ENCODE peak calls at places on chromosomes 11 and 22, in five cellular contexts. One of them, this sample, is unnamed.

GRCh38 chr22:26853071-26853470 is 195.7 kb downstream of the MIAT start:
- DNase-seq in BJ: no peak
- DNase-seq in lower leg skin: no peak
- DNase-seq in thyroid gland: no peak
- DNase-seq in type B pancreatic cell: no peak
- DNase-seq in this sample: no peak

GRCh38 chr11:24705474-24705873 is 208.6 kb downstream of the LUZP2 start:
- DNase-seq in BJ: no peak
- DNase-seq in lower leg skin: no peak
- DNase-seq in thyroid gland: no peak
- DNase-seq in type B pancreatic cell: no peak
- DNase-seq in this sample: no peak

GRCh38 chr11:65645710-65646109 is 7.8 kb downstream of the SIPA1 start:
- DNase-seq in BJ: no peak
- DNase-seq in lower leg skin: no peak
- DNase-seq in thyroid gland: no peak
- DNase-seq in type B pancreatic cell: no peak
- DNase-seq in this sample: no peak

GRCh38 chr22:48782817-48783511 is 1044.7 kb downstream of the BRD1 start:
- DNase-seq in BJ: no peak
- DNase-seq in lower leg skin: peak
- DNase-seq in thyroid gland: no peak
- DNase-seq in type B pancreatic cell: no peak
- DNase-seq in this sample: no peak

GRCh38 chr11:109898592-109898991 is 194.6 kb upstream of the ZC3H12C start:
- DNase-seq in BJ: no peak
- DNase-seq in lower leg skin: no peak
- DNase-seq in thyroid gland: no peak
- DNase-seq in type B pancreatic cell: no peak
- DNase-seq in this sample: no peak

GRCh38 chr22:24427500-24428164 is at the start of gene ADORA2A:
- DNase-seq in BJ: no peak
- DNase-seq in lower leg skin: no peak
- DNase-seq in thyroid gland: no peak
- DNase-seq in type B pancreatic cell: no peak
- DNase-seq in this sample: peak

GRCh38 chr11:103703437-103703836 is 333.0 kb upstream of the DDI1 start:
- DNase-seq in BJ: no peak
- DNase-seq in lower leg skin: no peak
- DNase-seq in thyroid gland: no peak
- DNase-seq in type B pancreatic cell: no peak
- DNase-seq in this sample: no peak

GRCh38 chr11:117995472-117995871 is 9.3 kb downstream of the IL10RA start:
- DNase-seq in BJ: no peak
- DNase-seq in lower leg skin: no peak
- DNase-seq in thyroid gland: no peak
- DNase-seq in type B pancreatic cell: no peak
- DNase-seq in this sample: no peak

GRCh38 chr11:134267466-134267865 is 8.7 kb upstream of the GLB1L3 start:
- DNase-seq in BJ: no peak
- DNase-seq in lower leg skin: peak
- DNase-seq in thyroid gland: no peak
- DNase-seq in type B pancreatic cell: no peak
- DNase-seq in this sample: no peak

GRCh38 chr11:134267966-134268365 is 8.2 kb upstream of the GLB1L3 start:
- DNase-seq in BJ: no peak
- DNase-seq in lower leg skin: peak
- DNase-seq in thyroid gland: no peak
- DNase-seq in type B pancreatic cell: no peak
- DNase-seq in this sample: no peak

GRCh38 chr11:134272381-134273316 is 3.5 kb upstream of the GLB1L3 start:
- DNase-seq in BJ: no peak
- DNase-seq in lower leg skin: peak
- DNase-seq in thyroid gland: peak
- DNase-seq in type B pancreatic cell: peak
- DNase-seq in this sample: peak

GRCh38 chr11:134271978-134272377 is 4.2 kb upstream of the GLB1L3 start:
- DNase-seq in BJ: no peak
- DNase-seq in lower leg skin: peak
- DNase-seq in thyroid gland: no peak
- DNase-seq in type B pancreatic cell: no peak
- DNase-seq in this sample: no peak

DNA sequence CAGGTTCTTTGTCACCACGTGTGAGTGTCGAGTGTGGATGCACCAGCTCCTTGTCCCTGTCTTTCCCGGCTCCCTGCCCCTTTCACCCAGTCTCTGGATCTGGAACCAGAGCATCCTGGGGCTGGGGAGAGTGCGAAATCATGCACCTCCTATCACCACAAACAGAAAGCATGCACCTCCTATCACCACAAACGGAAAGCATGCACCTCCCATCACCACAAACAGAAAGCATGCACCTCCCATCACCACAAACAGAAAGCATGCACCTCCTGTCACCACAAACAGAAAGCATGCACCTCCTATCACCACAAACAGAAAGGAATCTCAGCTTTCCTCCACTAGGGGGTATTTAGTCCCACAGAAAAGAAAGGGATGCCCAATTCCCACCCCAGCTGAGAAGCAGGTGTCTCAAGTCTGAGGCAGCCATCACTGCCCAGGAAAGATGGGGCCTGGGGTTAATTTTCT is 5.9 kb upstream of the GLB1L3 start:
- DNase-seq in BJ: no peak
- DNase-seq in lower leg skin: peak
- DNase-seq in thyroid gland: no peak
- DNase-seq in type B pancreatic cell: no peak
- DNase-seq in this sample: no peak
- TF ChIP-seq CTCF in BJ: no peak
- TF ChIP-seq CTCF in lower leg skin: no peak
- TF ChIP-seq CTCF in thyroid gland: no peak
- TF ChIP-seq CTCF in type B pancreatic cell: peak
- TF ChIP-seq CTCF in this sample: peak

DNA sequence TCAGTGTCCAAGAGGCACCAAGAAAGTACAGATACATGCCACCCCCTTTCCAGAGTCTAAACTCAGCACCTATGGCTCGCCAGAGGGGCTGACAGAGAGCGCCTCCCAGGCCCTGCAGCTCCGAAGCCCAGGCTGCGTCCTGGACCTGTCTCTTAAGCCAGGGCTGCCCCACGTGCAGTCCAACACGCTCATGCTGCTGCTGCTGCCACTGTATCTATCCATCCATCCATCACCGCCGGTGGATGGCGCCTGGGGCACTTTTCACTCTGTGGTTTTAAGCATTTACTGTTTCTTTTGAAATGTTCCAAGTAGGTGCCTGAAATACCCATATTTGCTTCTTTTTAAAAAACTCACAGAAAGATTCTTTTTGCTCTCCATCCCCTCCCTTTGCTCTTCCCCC is 41.8 kb downstream of the MACROD1 start:
- DNase-seq in BJ: no peak
- DNase-seq in lower leg skin: no peak
- DNase-seq in thyroid gland: peak
- DNase-seq in type B pancreatic cell: no peak
- DNase-seq in this sample: no peak
- TF ChIP-seq CTCF in BJ: no peak
- TF ChIP-seq CTCF in lower leg skin: no peak
- TF ChIP-seq CTCF in thyroid gland: peak
- TF ChIP-seq CTCF in type B pancreatic cell: no peak
- TF ChIP-seq CTCF in this sample: no peak

GRCh38 chr11:108027057-108027456 is 18.4 kb downstream of the CUL5 start:
- DNase-seq in BJ: no peak
- DNase-seq in lower leg skin: no peak
- DNase-seq in thyroid gland: no peak
- DNase-seq in type B pancreatic cell: no peak
- DNase-seq in this sample: no peak
- TF ChIP-seq CTCF in BJ: no peak
- TF ChIP-seq CTCF in lower leg skin: no peak
- TF ChIP-seq CTCF in thyroid gland: no peak
- TF ChIP-seq CTCF in type B pancreatic cell: no peak
- TF ChIP-seq CTCF in this sample: no peak

DNA sequence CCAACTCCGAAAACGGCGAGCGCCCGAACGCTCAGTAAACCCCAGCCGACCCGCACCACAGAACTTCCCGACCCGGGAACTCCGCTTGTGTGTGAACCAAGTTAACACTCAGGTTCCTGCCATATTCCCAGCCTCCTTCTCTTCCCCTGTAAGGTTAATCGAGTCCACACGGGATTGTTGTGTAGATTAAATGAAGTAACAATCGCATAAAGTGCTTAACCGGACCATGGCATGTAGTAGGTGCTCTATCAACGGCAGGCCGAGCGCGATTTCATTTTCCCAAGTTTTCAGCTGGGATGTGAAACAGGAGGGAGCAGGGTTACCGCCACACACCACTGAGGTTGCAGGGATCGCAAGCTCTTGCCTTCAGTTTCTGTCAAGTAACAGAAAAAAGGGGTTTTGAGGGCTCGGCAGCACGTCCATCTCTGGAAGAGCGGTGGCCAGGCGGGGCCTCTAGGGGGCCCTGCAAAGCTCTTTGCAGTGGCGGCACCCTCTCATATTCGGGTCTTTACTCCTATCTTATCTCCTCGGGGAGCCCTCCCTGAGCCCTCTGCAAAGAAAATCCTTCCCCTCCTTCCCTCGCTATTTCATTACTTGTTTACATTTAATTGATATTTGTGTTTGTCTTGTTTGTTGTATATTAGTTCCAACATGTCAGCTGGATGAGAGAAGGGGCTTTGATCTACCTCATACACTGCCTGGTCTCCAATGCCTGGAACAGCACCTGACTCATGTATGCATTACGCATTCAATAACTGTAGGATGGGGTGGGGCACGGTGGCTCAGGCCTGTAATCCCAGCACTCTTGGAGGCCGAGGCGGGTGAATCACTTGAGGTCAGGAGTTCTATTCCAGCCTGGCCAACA is 792 bp upstream of the PLEKHA7 start:
- DNase-seq in BJ: no peak
- DNase-seq in lower leg skin: peak
- DNase-seq in thyroid gland: peak
- DNase-seq in type B pancreatic cell: peak
- DNase-seq in this sample: peak
- TF ChIP-seq CTCF in BJ: peak
- TF ChIP-seq CTCF in lower leg skin: no peak
- TF ChIP-seq CTCF in thyroid gland: peak
- TF ChIP-seq CTCF in type B pancreatic cell: peak
- TF ChIP-seq CTCF in this sample: peak

GRCh38 chr11:114395776-114396175 is 4.5 kb downstream of the C11orf71 start:
- DNase-seq in BJ: no peak
- DNase-seq in lower leg skin: no peak
- DNase-seq in thyroid gland: no peak
- DNase-seq in type B pancreatic cell: no peak
- DNase-seq in this sample: no peak
- TF ChIP-seq CTCF in BJ: peak
- TF ChIP-seq CTCF in lower leg skin: no peak
- TF ChIP-seq CTCF in thyroid gland: no peak
- TF ChIP-seq CTCF in type B pancreatic cell: no peak
- TF ChIP-seq CTCF in this sample: no peak

This sample was measured in glutamatergic neuron.